ENCODE peak calls at places on chromosomes 3 and 15, in nine cellular contexts. J is stimulated activated CD4-positive, alpha-beta T cell treated with anti-CD3 and anti-CD28 coated beads, TNF-alpha, amount 100 ng/mL, for 1 hour; Y is anterior cingulate cortex; I is NCI-H774; T is H9; M is effector CD4-positive, alpha-beta T cell; K is AG08396; G is left ventricle myocardium inferior; B is H4. N is an unnamed sample.

GRCh38 chr3:194761384-194761783 is 75.7 kb downstream of the FAM43A start:
- DNase-seq in J (no peak), G (peak), K (no peak), T (no peak), I (peak), B (no peak), Y (no peak), M (no peak), N (no peak)

GRCh38 chr3:159137966-159138365 is 336.1 kb downstream of the MFSD1 start:
- DNase-seq in B (no peak), T (no peak), K (no peak), J (no peak), G (no peak), I (no peak), M (no peak), Y (no peak), N (no peak)

GRCh38 chr3:154464440-154465148 is 34.6 kb upstream of the GPR149 start:
- DNase-seq in M (no peak), G (no peak), J (no peak), B (no peak), T (no peak), Y (no peak), K (no peak), I (no peak), N (peak)

GRCh38 chr3:28151608-28152228 is 89.7 kb upstream of the CMC1 start:
- DNase-seq in B (no peak), T (no peak), K (no peak), M (no peak), J (no peak), G (no peak), I (no peak), Y (no peak), N (no peak)

GRCh38 chr3:140467104-140467577 is 210.7 kb upstream of the TRIM42 start:
- DNase-seq in B (peak), M (no peak), T (no peak), G (no peak), K (no peak), J (no peak), Y (no peak), I (no peak), N (no peak)

GRCh38 chr3:192408721-192409151 is 318.6 kb downstream of the FGF12 start:
- DNase-seq in T (peak), Y (peak), K (no peak), G (peak), I (no peak), M (no peak), J (no peak), B (no peak), N (no peak)

GRCh38 chr15:52078197-52078875 is 34.2 kb downstream of the BCL2L10 start:
- DNase-seq in B (no peak), M (no peak), G (no peak), K (no peak), J (no peak), I (no peak), Y (no peak), T (no peak), N (no peak)

GRCh38 chr3:96657710-96658109 is 156.7 kb upstream of the EPHA6 start:
- DNase-seq in T (peak), M (no peak), B (no peak), G (no peak), Y (no peak), K (no peak), I (no peak), J (no peak), N (no peak)

GRCh38 chr3:119631529-119631928 is 28.9 kb downstream of the POPDC2 start:
- DNase-seq in M (no peak), Y (no peak), I (no peak), K (no peak), J (no peak), B (no peak), T (no peak), G (no peak), N (no peak)

GRCh38 chr3:111747490-111747889 is 111.6 kb upstream of the PHLDB2 start:
- DNase-seq in J (no peak), B (no peak), M (no peak), I (no peak), T (no peak), G (no peak), K (no peak), Y (no peak), N (no peak)

GRCh38 chr3:134076816-134077215 is 47.1 kb upstream of the SLCO2A1 start:
- DNase-seq in G (no peak), K (no peak), T (no peak), J (no peak), B (no peak), I (no peak), M (no peak), Y (no peak), N (no peak)

GRCh38 chr3:135800071-135800549 is 165.4 kb upstream of the PPP2R3A start:
- DNase-seq in G (no peak), B (no peak), I (no peak), Y (no peak), M (no peak), J (no peak), T (no peak), K (no peak), N (no peak)